ENCODE peak calls at places on chromosomes 2 and 18, in four cellular contexts. T, O, Q and W are unnamed samples.

GRCh38 chr2:102592601-102593000 is 26.8 kb upstream of the SLC9A2 start:
- DNase-seq in T (no peak), Q (peak; percentile 11), O (no peak), W (no peak)

GRCh38 chr2:12313445-12314118 is 403.2 kb upstream of the TRIB2 start:
- DNase-seq in O (no peak), T (no peak), Q (no peak), W (no peak)

GRCh38 chr2:224449212-224450147 is 47.6 kb upstream of the FAM124B start:
- DNase-seq in T (no peak), O (no peak), Q (no peak), W (no peak)

GRCh38 chr2:68292108-68292710 is 27.5 kb downstream of the CNRIP1 start:
- DNase-seq in Q (no peak), T (no peak), O (no peak), W (no peak)

GRCh38 chr2:113831156-113831555 is 58.7 kb upstream of the ACTR3 start:
- DNase-seq in O (no peak), T (no peak), Q (no peak), W (no peak)

GRCh38 chr2:190537765-190538164 is 3.2 kb upstream of the NEMP2 start:
- DNase-seq in O (no peak), T (no peak), Q (no peak), W (no peak)

GRCh38 chr2:217489145-217489960 is 513.4 kb downstream of the TNS1 start:
- DNase-seq in T (no peak), O (no peak), Q (no peak), W (no peak)

GRCh38 chr2:207409525-207409924 is 120.2 kb upstream of the CREB1 start:
- DNase-seq in T (no peak), Q (no peak), O (no peak), W (no peak)

GRCh38 chr18:57959278-57959677 is 84.7 kb upstream of the NEDD4L start:
- DNase-seq in T (no peak), Q (peak; percentile 14), O (no peak), W (no peak)

GRCh38 chr2:171172980-171173542 is 12.4 kb upstream of the TLK1 start:
- DNase-seq in Q (no peak), O (no peak), T (no peak), W (no peak)

GRCh38 chr2:14535156-14535555 is 97.4 kb upstream of the LRATD1 start:
- DNase-seq in O (peak; percentile 60), T (no peak), Q (no peak), W (no peak)
- TF ChIP-seq CTCF in O (no peak), T (no peak), Q (no peak), W (no peak)

GRCh38 chr2:133192028-133192427 is 376.2 kb downstream of the NCKAP5 start:
- DNase-seq in O (no peak), Q (no peak), T (no peak), W (no peak)
- TF ChIP-seq CTCF in O (no peak), Q (no peak), T (no peak), W (no peak)

GRCh38 chr18:49491857-49492693 is 5.0 kb upstream of the C18orf32 start:
- DNase-seq in O (peak; percentile 97), Q (peak; percentile 80), T (peak; percentile 62), W (peak; percentile 95)
- TF ChIP-seq CTCF in O (peak; percentile 20), Q (no peak), T (no peak), W (no peak)

GRCh38 chr2:54763636-54764291 is 40.3 kb downstream of the EML6 start:
- DNase-seq in O (no peak), T (no peak), Q (no peak), W (no peak)
- TF ChIP-seq CTCF in O (no peak), T (no peak), Q (peak; percentile 28), W (no peak)

GRCh38 chr18:11043694-11044093 is 105.7 kb downstream of the PIEZO2 start:
- DNase-seq in T (no peak), Q (no peak), O (no peak), W (no peak)

GRCh38 chr18:11050966-11051365 is 98.4 kb downstream of the PIEZO2 start:
- DNase-seq in T (no peak), Q (no peak), O (peak; percentile 17), W (no peak)

GRCh38 chr18:11051462-11051861 is 97.9 kb downstream of the PIEZO2 start:
- DNase-seq in T (no peak), Q (no peak), O (peak; percentile 53), W (no peak)

GRCh38 chr18:11047156-11047555 is 102.2 kb downstream of the PIEZO2 start:
- DNase-seq in Q (no peak), T (no peak), O (peak; percentile 82), W (no peak)

DNA sequence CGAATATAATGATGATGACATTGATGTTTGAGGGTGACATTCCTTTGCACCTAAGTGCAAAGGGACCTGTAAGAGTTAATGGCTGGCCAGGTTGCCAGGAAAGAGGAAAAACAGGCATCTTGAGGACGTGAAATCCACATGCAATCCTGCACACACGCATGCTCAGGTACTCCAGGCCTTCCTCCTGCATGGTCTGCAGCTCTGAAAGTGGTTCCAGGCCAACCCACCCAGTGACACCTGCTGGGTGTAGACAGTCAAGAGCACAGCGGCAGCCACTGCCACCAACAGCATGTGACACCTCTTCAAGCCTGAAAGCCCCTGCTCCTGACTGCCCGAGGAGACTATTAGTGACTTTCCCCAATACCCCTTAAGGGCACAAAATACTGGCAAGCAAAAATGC is 101.6 kb downstream of the PIEZO2 start:
- DNase-seq in T (no peak), O (peak; percentile 79), Q (no peak), W (no peak)
- TF ChIP-seq CTCF in T (no peak), O (no peak), Q (no peak), W (no peak)